ENCODE peak calls at places on chromosomes 7 and 10, in five cellular contexts. One of them, this sample, is unnamed.

GRCh38 chr10:815338-816104 is 116.0 kb downstream of the LARP4B start:
- DNase-seq in activated CD4-positive, alpha-beta T cell treated with anti-CD3 and anti-CD28 coated beads, Interleukin-2, amount 10 ng/mL, durations not matched to agents 7 days and 5 days: no peak
- DNase-seq in NCI-H2171 treated with DMSO at 0.1 percent for 48 hours: no peak
- DNase-seq in AG20443: no peak
- DNase-seq in T-helper 9 cell: no peak
- DNase-seq in this sample: no peak

GRCh38 chr10:32210306-32211045 is 136.5 kb downstream of the EPC1 start:
- DNase-seq in activated CD4-positive, alpha-beta T cell treated with anti-CD3 and anti-CD28 coated beads, Interleukin-2, amount 10 ng/mL, durations not matched to agents 7 days and 5 days: peak
- DNase-seq in T-helper 9 cell: no peak
- DNase-seq in AG20443: peak
- DNase-seq in NCI-H2171 treated with DMSO at 0.1 percent for 48 hours: peak
- DNase-seq in this sample: no peak

GRCh38 chr7:34260282-34260681 is 354.9 kb downstream of the BMPER start:
- DNase-seq in NCI-H2171 treated with DMSO at 0.1 percent for 48 hours: no peak
- DNase-seq in activated CD4-positive, alpha-beta T cell treated with anti-CD3 and anti-CD28 coated beads, Interleukin-2, amount 10 ng/mL, durations not matched to agents 7 days and 5 days: no peak
- DNase-seq in T-helper 9 cell: no peak
- DNase-seq in AG20443: peak
- DNase-seq in this sample: no peak

GRCh38 chr7:26686448-26686981 is 177.9 kb downstream of the SKAP2 start:
- DNase-seq in activated CD4-positive, alpha-beta T cell treated with anti-CD3 and anti-CD28 coated beads, Interleukin-2, amount 10 ng/mL, durations not matched to agents 7 days and 5 days: no peak
- DNase-seq in NCI-H2171 treated with DMSO at 0.1 percent for 48 hours: peak
- DNase-seq in T-helper 9 cell: no peak
- DNase-seq in AG20443: peak
- DNase-seq in this sample: no peak

GRCh38 chr10:13003004-13003403 is 1.5 kb upstream of the CCDC3 start:
- DNase-seq in T-helper 9 cell: no peak
- DNase-seq in activated CD4-positive, alpha-beta T cell treated with anti-CD3 and anti-CD28 coated beads, Interleukin-2, amount 10 ng/mL, durations not matched to agents 7 days and 5 days: no peak
- DNase-seq in AG20443: no peak
- DNase-seq in NCI-H2171 treated with DMSO at 0.1 percent for 48 hours: no peak
- DNase-seq in this sample: no peak

GRCh38 chr10:27446091-27446918 is 57.8 kb upstream of the RAB18 start:
- DNase-seq in activated CD4-positive, alpha-beta T cell treated with anti-CD3 and anti-CD28 coated beads, Interleukin-2, amount 10 ng/mL, durations not matched to agents 7 days and 5 days: no peak
- DNase-seq in AG20443: peak
- DNase-seq in NCI-H2171 treated with DMSO at 0.1 percent for 48 hours: peak
- DNase-seq in T-helper 9 cell: no peak
- DNase-seq in this sample: peak

GRCh38 chr10:17657116-17657500 is 13.2 kb downstream of the STAM start:
- DNase-seq in T-helper 9 cell: no peak
- DNase-seq in AG20443: no peak
- DNase-seq in activated CD4-positive, alpha-beta T cell treated with anti-CD3 and anti-CD28 coated beads, Interleukin-2, amount 10 ng/mL, durations not matched to agents 7 days and 5 days: no peak
- DNase-seq in NCI-H2171 treated with DMSO at 0.1 percent for 48 hours: no peak
- DNase-seq in this sample: no peak

GRCh38 chr7:23353172-23353571 is 54.0 kb downstream of the MALSU1 start:
- DNase-seq in NCI-H2171 treated with DMSO at 0.1 percent for 48 hours: no peak
- DNase-seq in activated CD4-positive, alpha-beta T cell treated with anti-CD3 and anti-CD28 coated beads, Interleukin-2, amount 10 ng/mL, durations not matched to agents 7 days and 5 days: no peak
- DNase-seq in AG20443: no peak
- DNase-seq in T-helper 9 cell: no peak
- DNase-seq in this sample: no peak

GRCh38 chr10:58952747-58953466 is 223.5 kb upstream of the PHYHIPL start:
- DNase-seq in NCI-H2171 treated with DMSO at 0.1 percent for 48 hours: no peak
- DNase-seq in activated CD4-positive, alpha-beta T cell treated with anti-CD3 and anti-CD28 coated beads, Interleukin-2, amount 10 ng/mL, durations not matched to agents 7 days and 5 days: peak
- DNase-seq in AG20443: peak
- DNase-seq in T-helper 9 cell: no peak
- DNase-seq in this sample: peak

GRCh38 chr7:30845426-30846135 is 66.1 kb upstream of the AQP1 start:
- DNase-seq in NCI-H2171 treated with DMSO at 0.1 percent for 48 hours: peak
- DNase-seq in activated CD4-positive, alpha-beta T cell treated with anti-CD3 and anti-CD28 coated beads, Interleukin-2, amount 10 ng/mL, durations not matched to agents 7 days and 5 days: no peak
- DNase-seq in T-helper 9 cell: no peak
- DNase-seq in AG20443: peak
- DNase-seq in this sample: no peak

GRCh38 chr10:71978476-71978875 is 14.3 kb downstream of the CHST3 start:
- DNase-seq in T-helper 9 cell: no peak
- DNase-seq in NCI-H2171 treated with DMSO at 0.1 percent for 48 hours: no peak
- DNase-seq in AG20443: no peak
- DNase-seq in activated CD4-positive, alpha-beta T cell treated with anti-CD3 and anti-CD28 coated beads, Interleukin-2, amount 10 ng/mL, durations not matched to agents 7 days and 5 days: no peak
- DNase-seq in this sample: no peak

GRCh38 chr7:106420210-106420609 is 135.4 kb upstream of the NAMPT start:
- DNase-seq in AG20443: no peak
- DNase-seq in NCI-H2171 treated with DMSO at 0.1 percent for 48 hours: no peak
- DNase-seq in T-helper 9 cell: no peak
- DNase-seq in activated CD4-positive, alpha-beta T cell treated with anti-CD3 and anti-CD28 coated beads, Interleukin-2, amount 10 ng/mL, durations not matched to agents 7 days and 5 days: no peak
- DNase-seq in this sample: no peak

GRCh38 chr7:28207486-28208158 is 27.0 kb upstream of the JAZF1 start:
- DNase-seq in T-helper 9 cell: no peak
- DNase-seq in AG20443: no peak
- DNase-seq in activated CD4-positive, alpha-beta T cell treated with anti-CD3 and anti-CD28 coated beads, Interleukin-2, amount 10 ng/mL, durations not matched to agents 7 days and 5 days: no peak
- DNase-seq in NCI-H2171 treated with DMSO at 0.1 percent for 48 hours: no peak
- DNase-seq in this sample: peak

GRCh38 chr10:82934429-82934828 is 1059.4 kb downstream of the NRG3 start:
- DNase-seq in activated CD4-positive, alpha-beta T cell treated with anti-CD3 and anti-CD28 coated beads, Interleukin-2, amount 10 ng/mL, durations not matched to agents 7 days and 5 days: no peak
- DNase-seq in NCI-H2171 treated with DMSO at 0.1 percent for 48 hours: no peak
- DNase-seq in T-helper 9 cell: no peak
- DNase-seq in AG20443: peak
- DNase-seq in this sample: no peak

GRCh38 chr10:132476146-132477065 is 61.2 kb upstream of the INPP5A start:
- DNase-seq in AG20443: no peak
- DNase-seq in T-helper 9 cell: no peak
- DNase-seq in NCI-H2171 treated with DMSO at 0.1 percent for 48 hours: no peak
- DNase-seq in activated CD4-positive, alpha-beta T cell treated with anti-CD3 and anti-CD28 coated beads, Interleukin-2, amount 10 ng/mL, durations not matched to agents 7 days and 5 days: no peak
- DNase-seq in this sample: no peak

GRCh38 chr10:969473-970150 is 18.6 kb upstream of the GTPBP4 start:
- DNase-seq in NCI-H2171 treated with DMSO at 0.1 percent for 48 hours: no peak
- DNase-seq in AG20443: no peak
- DNase-seq in activated CD4-positive, alpha-beta T cell treated with anti-CD3 and anti-CD28 coated beads, Interleukin-2, amount 10 ng/mL, durations not matched to agents 7 days and 5 days: no peak
- DNase-seq in T-helper 9 cell: no peak
- DNase-seq in this sample: no peak

GRCh38 chr10:62582804-62583208 is 208.6 kb downstream of the ZNF365 start:
- DNase-seq in AG20443: peak
- DNase-seq in activated CD4-positive, alpha-beta T cell treated with anti-CD3 and anti-CD28 coated beads, Interleukin-2, amount 10 ng/mL, durations not matched to agents 7 days and 5 days: no peak
- DNase-seq in NCI-H2171 treated with DMSO at 0.1 percent for 48 hours: no peak
- DNase-seq in T-helper 9 cell: no peak
- DNase-seq in this sample: no peak

GRCh38 chr10:60807499-60807898 is 29.2 kb downstream of the CDK1 start:
- DNase-seq in NCI-H2171 treated with DMSO at 0.1 percent for 48 hours: no peak
- DNase-seq in activated CD4-positive, alpha-beta T cell treated with anti-CD3 and anti-CD28 coated beads, Interleukin-2, amount 10 ng/mL, durations not matched to agents 7 days and 5 days: no peak
- DNase-seq in T-helper 9 cell: no peak
- DNase-seq in AG20443: no peak
- DNase-seq in this sample: no peak

GRCh38 chr10:91380873-91381561 is 29.1 kb upstream of the HECTD2 start:
- DNase-seq in T-helper 9 cell: no peak
- DNase-seq in NCI-H2171 treated with DMSO at 0.1 percent for 48 hours: peak
- DNase-seq in AG20443: no peak
- DNase-seq in activated CD4-positive, alpha-beta T cell treated with anti-CD3 and anti-CD28 coated beads, Interleukin-2, amount 10 ng/mL, durations not matched to agents 7 days and 5 days: no peak
- DNase-seq in this sample: no peak

GRCh38 chr7:770336-770735 is 43.3 kb upstream of the PRKAR1B start:
- DNase-seq in activated CD4-positive, alpha-beta T cell treated with anti-CD3 and anti-CD28 coated beads, Interleukin-2, amount 10 ng/mL, durations not matched to agents 7 days and 5 days: no peak
- DNase-seq in AG20443: no peak
- DNase-seq in NCI-H2171 treated with DMSO at 0.1 percent for 48 hours: no peak
- DNase-seq in T-helper 9 cell: no peak
- DNase-seq in this sample: no peak

GRCh38 chr10:95559466-95559865 is 1.7 kb downstream of the SORBS1 start:
- DNase-seq in AG20443: no peak
- DNase-seq in activated CD4-positive, alpha-beta T cell treated with anti-CD3 and anti-CD28 coated beads, Interleukin-2, amount 10 ng/mL, durations not matched to agents 7 days and 5 days: no peak
- DNase-seq in NCI-H2171 treated with DMSO at 0.1 percent for 48 hours: no peak
- DNase-seq in T-helper 9 cell: no peak
- DNase-seq in this sample: no peak

GRCh38 chr10:124500767-124501166 is 39.1 kb downstream of the LHPP start:
- DNase-seq in activated CD4-positive, alpha-beta T cell treated with anti-CD3 and anti-CD28 coated beads, Interleukin-2, amount 10 ng/mL, durations not matched to agents 7 days and 5 days: no peak
- DNase-seq in AG20443: no peak
- DNase-seq in NCI-H2171 treated with DMSO at 0.1 percent for 48 hours: no peak
- DNase-seq in T-helper 9 cell: no peak
- DNase-seq in this sample: no peak

GRCh38 chr10:68604441-68604840 is 44.3 kb downstream of the TET1 start:
- DNase-seq in T-helper 9 cell: no peak
- DNase-seq in AG20443: no peak
- DNase-seq in NCI-H2171 treated with DMSO at 0.1 percent for 48 hours: no peak
- DNase-seq in activated CD4-positive, alpha-beta T cell treated with anti-CD3 and anti-CD28 coated beads, Interleukin-2, amount 10 ng/mL, durations not matched to agents 7 days and 5 days: no peak
- DNase-seq in this sample: no peak

GRCh38 chr10:61837748-61838055 is 63.8 kb upstream of the ARID5B start:
- DNase-seq in AG20443: no peak
- DNase-seq in activated CD4-positive, alpha-beta T cell treated with anti-CD3 and anti-CD28 coated beads, Interleukin-2, amount 10 ng/mL, durations not matched to agents 7 days and 5 days: no peak
- DNase-seq in T-helper 9 cell: no peak
- DNase-seq in NCI-H2171 treated with DMSO at 0.1 percent for 48 hours: no peak
- DNase-seq in this sample: no peak

GRCh38 chr10:122561212-122561611 is 658 bp downstream of the DMBT1 start:
- DNase-seq in NCI-H2171 treated with DMSO at 0.1 percent for 48 hours: no peak
- DNase-seq in AG20443: no peak
- DNase-seq in T-helper 9 cell: no peak
- DNase-seq in activated CD4-positive, alpha-beta T cell treated with anti-CD3 and anti-CD28 coated beads, Interleukin-2, amount 10 ng/mL, durations not matched to agents 7 days and 5 days: no peak
- DNase-seq in this sample: no peak

GRCh38 chr10:58637372-58637771 is 124.7 kb downstream of the BICC1 start:
- DNase-seq in NCI-H2171 treated with DMSO at 0.1 percent for 48 hours: no peak
- DNase-seq in AG20443: peak
- DNase-seq in T-helper 9 cell: no peak
- DNase-seq in activated CD4-positive, alpha-beta T cell treated with anti-CD3 and anti-CD28 coated beads, Interleukin-2, amount 10 ng/mL, durations not matched to agents 7 days and 5 days: no peak
- DNase-seq in this sample: no peak